ENCODE peak calls at places on chromosome 7, in four cellular contexts. N, F, A and X are unnamed samples.

GRCh38 chr7:13117103-13117502 is 429.7 kb downstream of the ARL4A start:
- DNase-seq in A (no peak), F (no peak), N (peak), X (peak)

GRCh38 chr7:151875862-151876111 is 1.1 kb downstream of the PRKAG2 start:
- DNase-seq in N (no peak), A (no peak), F (no peak), X (peak)

GRCh38 chr7:111678986-111679385 is 116.7 kb upstream of the IMMP2L start:
- DNase-seq in A (no peak), N (no peak), F (no peak), X (no peak)

GRCh38 chr7:33814958-33815735 is 90.2 kb upstream of the BMPER start:
- DNase-seq in N (no peak), A (no peak), F (no peak), X (no peak)

GRCh38 chr7:816300-816750 is 16.0 kb upstream of the SUN1 start:
- DNase-seq in N (peak), A (peak), F (peak), X (peak)

GRCh38 chr7:112430649-112431048 is 19.6 kb upstream of the IFRD1 start:
- DNase-seq in A (no peak), N (no peak), F (no peak), X (no peak)

GRCh38 chr7:15685358-15686181 is 913 bp downstream of the MEOX2 start:
- DNase-seq in F (no peak), A (no peak), N (no peak), X (no peak)

GRCh38 chr7:76358478-76359110 is at the start of gene YWHAG:
- DNase-seq in F (peak), N (peak), A (no peak), X (no peak)

GRCh38 chr7:963236-964078 is 9.0 kb upstream of the ADAP1 start:
- DNase-seq in F (no peak), A (no peak), N (no peak), X (no peak)

GRCh38 chr7:106430535-106431455 is 146.0 kb upstream of the NAMPT start:
- DNase-seq in F (no peak), N (no peak), A (no peak), X (no peak)

GRCh38 chr7:118041336-118041878 is 142.6 kb upstream of the LSM8 start:
- DNase-seq in F (no peak), N (no peak), A (no peak), X (no peak)

GRCh38 chr7:157831143-157831900 is 494.5 kb downstream of the DNAJB6 start:
- DNase-seq in A (no peak), N (no peak), F (no peak), X (no peak)

GRCh38 chr7:85447004-85447403 is 260.1 kb upstream of the SEMA3D start:
- DNase-seq in A (no peak), N (no peak), F (no peak), X (no peak)

GRCh38 chr7:108650487-108650886 is 80.8 kb downstream of the DNAJB9 start:
- DNase-seq in F (no peak), A (no peak), N (no peak), X (no peak)

GRCh38 chr7:35526645-35527044 is 168.3 kb downstream of the HERPUD2 start:
- DNase-seq in F (no peak), N (no peak), A (no peak), X (no peak)

GRCh38 chr7:91182819-91183405 is 81.3 kb upstream of the FZD1 start:
- DNase-seq in A (no peak), N (no peak), F (no peak), X (no peak)

GRCh38 chr7:139667377-139667776 is 110.4 kb downstream of the HIPK2 start:
- DNase-seq in N (no peak), F (no peak), A (no peak), X (no peak)

GRCh38 chr7:116446179-116446855 is 53.2 kb upstream of the CAV2 start:
- DNase-seq in F (no peak), A (no peak), N (no peak), X (no peak)

DNA sequence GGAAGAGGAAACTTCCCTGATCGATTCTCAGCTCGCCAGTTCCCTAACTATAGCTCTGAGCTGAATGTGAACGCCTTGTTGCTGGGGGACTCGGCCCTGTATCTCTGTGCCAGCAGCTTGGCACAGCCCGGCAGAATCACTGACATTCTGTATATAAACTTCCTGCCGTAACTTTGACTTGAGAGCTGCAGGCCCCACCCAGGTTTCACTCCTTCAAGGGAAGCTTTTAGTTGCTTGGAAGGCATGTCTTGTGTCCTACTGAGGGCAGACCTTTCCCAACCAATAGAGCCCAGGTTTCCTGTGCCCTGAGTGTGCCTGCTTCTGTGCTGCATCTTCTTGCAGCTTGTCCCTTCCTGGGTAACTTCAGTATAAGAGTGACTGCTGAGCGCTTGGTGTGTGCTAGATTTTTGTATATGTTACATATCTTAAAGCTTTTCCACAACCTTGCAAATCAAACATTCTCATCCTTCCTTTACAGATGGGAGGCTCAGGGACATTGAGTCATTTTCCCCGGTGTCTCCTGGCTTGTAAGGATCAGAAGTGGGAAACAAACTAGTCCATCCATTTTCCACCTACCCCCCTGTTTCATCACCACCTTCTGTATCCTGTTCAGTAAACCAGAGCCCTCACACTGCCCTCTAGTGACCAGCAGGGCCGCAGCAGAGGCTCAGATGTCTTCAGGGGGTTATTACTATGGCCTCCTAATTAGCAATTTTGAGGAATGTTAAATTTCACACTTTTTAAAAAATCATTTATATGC is 225.2 kb upstream of the PRSS58 start:
- DNase-seq in N (peak), F (peak), A (no peak), X (peak)
- TF ChIP-seq KDM1A in N (no peak), F (no peak), A (no peak), X (no peak)

GRCh38 chr7:82050792-82051191 is 280.9 kb upstream of the HGF start:
- DNase-seq in N (no peak), A (no peak), F (no peak), X (no peak)
- TF ChIP-seq KDM1A in N (no peak), A (no peak), F (no peak), X (no peak)

GRCh38 chr7:137482466-137482865 is 138.9 kb upstream of the PTN start:
- DNase-seq in F (no peak), N (no peak), A (no peak), X (no peak)
- TF ChIP-seq KDM1A in F (no peak), N (no peak), A (no peak), X (no peak)

GRCh38 chr7:53800746-53801145 is 741.4 kb upstream of the VSTM2A start:
- DNase-seq in F (no peak), A (no peak), N (no peak), X (no peak)
- TF ChIP-seq KDM1A in F (no peak), A (no peak), N (no peak), X (no peak)

DNA sequence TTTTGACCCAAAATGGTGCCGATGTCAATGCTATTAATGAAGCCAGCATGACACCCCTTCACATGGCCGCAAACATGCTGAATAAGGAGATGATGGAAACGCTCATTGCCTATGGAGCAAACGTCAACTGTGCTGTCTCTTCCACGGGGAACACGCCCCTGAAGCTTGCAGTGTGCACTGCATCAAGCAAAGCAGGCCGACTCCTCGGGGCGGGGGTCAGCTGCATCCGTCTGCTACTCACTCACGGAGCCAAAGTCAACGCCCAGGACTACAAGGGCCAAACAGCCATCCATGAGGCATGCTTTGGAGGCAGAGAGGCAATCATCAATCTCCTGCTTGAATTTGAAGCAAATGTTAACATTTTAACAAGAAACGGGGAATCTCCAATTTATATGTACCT is 4.5 kb downstream of the ANKRD61 start:
- DNase-seq in F (no peak), A (no peak), N (no peak), X (no peak)
- TF ChIP-seq KDM1A in F (no peak), A (no peak), N (no peak), X (no peak)

GRCh38 chr7:98974906-98975816 is 96.8 kb downstream of the TRRAP start:
- DNase-seq in F (no peak), N (no peak), A (no peak), X (no peak)
- TF ChIP-seq KDM1A in F (no peak), N (no peak), A (no peak), X (no peak)

GRCh38 chr7:2024227-2024918 is 208.4 kb downstream of the MAD1L1 start:
- DNase-seq in N (peak), F (no peak), A (no peak), X (no peak)

GRCh38 chr7:2018786-2019692 is 213.7 kb downstream of the MAD1L1 start:
- DNase-seq in A (no peak), F (peak), N (no peak), X (no peak)

GRCh38 chr7:2022737-2023250 is 210.0 kb downstream of the MAD1L1 start:
- DNase-seq in A (no peak), F (peak), N (no peak), X (no peak)

GRCh38 chr7:2019693-2020511 is 212.8 kb downstream of the MAD1L1 start:
- DNase-seq in F (peak), N (no peak), A (no peak), X (no peak)

DNA sequence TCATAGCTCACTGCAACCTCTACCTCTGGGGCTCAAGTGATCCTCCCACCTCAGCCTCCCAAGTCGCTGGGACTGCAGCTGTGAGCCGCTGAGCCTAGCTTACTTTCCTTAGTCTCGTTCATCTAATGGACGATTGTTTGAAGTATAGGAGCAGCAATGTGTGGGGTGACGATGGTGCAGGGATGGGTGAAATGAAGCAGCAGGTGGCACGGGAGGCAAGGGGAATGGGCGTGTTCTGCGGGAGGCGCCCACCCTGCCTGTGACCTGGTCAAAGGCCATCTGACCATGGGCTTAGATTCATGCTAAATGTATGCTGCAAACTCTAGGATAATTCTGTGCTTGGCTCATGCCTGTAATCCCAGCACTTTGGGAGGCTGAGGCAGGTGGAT is 210.7 kb downstream of the MAD1L1 start:
- DNase-seq in A (no peak), F (no peak), N (no peak), X (no peak)
- TF ChIP-seq KDM1A in A (no peak), F (no peak), N (no peak), X (no peak)